ENCODE peak calls at places on chromosomes 2 and 18, in eight cellular contexts. B is transverse colon, U is mesendoderm, S is colonic mucosa, O is uterus, W is tibial artery, C is lung, G is ovary. A is an unnamed sample. For H3K4me1, the result is how much of the 10 kb centered on the place peaks cover.

GRCh38 chr2:208250401-208250800 is 4.5 kb downstream of the IDH1 start:
- DNase-seq in S (no peak), C (no peak), G (no peak), W (no peak), U (no peak), O (no peak), B (no peak), A (peak)

GRCh38 chr2:67985586-67985985 is 77.2 kb downstream of the C1D start:
- DNase-seq in O (no peak), C (no peak), S (no peak), U (no peak), G (no peak), W (no peak), B (no peak), A (no peak)

GRCh38 chr18:28039078-28039477 is 137.9 kb downstream of the CDH2 start:
- DNase-seq in O (no peak), C (no peak), B (no peak), U (peak), S (no peak), G (no peak), W (no peak), A (no peak)

GRCh38 chr2:110994250-110994961 is 126.3 kb upstream of the BCL2L11 start:
- DNase-seq in B (no peak), U (no peak), W (no peak), S (no peak), O (no peak), G (no peak), C (no peak), A (no peak)

GRCh38 chr2:66729391-66729790 is 294.5 kb downstream of the MEIS1 start:
- DNase-seq in G (no peak), B (no peak), S (no peak), W (no peak), U (no peak), O (no peak), C (no peak), A (no peak)

GRCh38 chr2:181457121-181457740 is at the start of gene ITGA4:
- DNase-seq in C (peak), S (peak), B (peak), W (peak), G (peak), U (peak), O (peak), A (peak)

GRCh38 chr18:10739152-10739551 is 213.3 kb downstream of the NAPG start:
- DNase-seq in O (no peak), S (no peak), G (no peak), W (no peak), U (no peak), B (no peak), C (no peak), A (peak)

GRCh38 chr2:164657129-164657528 is 35.8 kb upstream of the GRB14 start:
- DNase-seq in O (no peak), G (no peak), U (no peak), B (no peak), C (no peak), W (no peak), S (no peak), A (no peak)

GRCh38 chr2:14514001-14514400 is 118.5 kb upstream of the LRATD1 start:
- DNase-seq in G (no peak), O (no peak), W (no peak), C (no peak), U (peak), B (no peak), S (no peak), A (no peak)

DNA sequence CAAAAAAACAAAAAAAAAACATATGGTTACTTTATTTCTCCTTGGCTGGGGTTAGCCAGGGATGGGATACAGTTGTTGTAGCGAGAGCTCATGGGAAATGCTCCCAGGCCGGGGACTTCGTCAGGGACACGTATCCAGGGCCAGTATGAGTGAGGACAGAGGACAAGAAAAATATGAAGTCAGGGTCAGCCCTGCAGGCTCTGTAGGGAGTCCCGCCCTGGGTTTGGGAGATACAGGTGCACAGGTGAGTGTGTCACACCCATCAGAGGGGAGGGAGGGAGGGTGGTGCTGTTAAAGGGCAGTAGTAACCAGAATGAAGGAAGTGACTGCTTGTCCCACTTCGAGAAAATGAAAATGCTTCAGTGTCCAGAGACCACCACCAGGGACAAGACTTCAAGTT is 55.6 kb upstream of the RBM44 start:
- DNase-seq in B (no peak), S (peak), G (no peak), U (no peak), O (no peak), W (no peak), C (no peak), A (no peak)
- H3K4me1 ChIP-seq in B (under half), S (under half), G (under half), U (under half), O (under half), W (under half), C (under half), A (under half)

GRCh38 chr2:188523901-188524300 is 232.2 kb downstream of the GULP1 start:
- DNase-seq in U (no peak), G (no peak), S (no peak), C (no peak), B (no peak), O (no peak), W (no peak), A (no peak)

GRCh38 chr2:188527110-188527509 is 235.4 kb downstream of the GULP1 start:
- DNase-seq in W (no peak), G (no peak), B (no peak), S (no peak), U (peak), O (no peak), C (no peak), A (no peak)

GRCh38 chr2:188529710-188530109 is 238.0 kb downstream of the GULP1 start:
- DNase-seq in G (no peak), S (no peak), B (no peak), C (no peak), O (no peak), W (no peak), U (no peak), A (no peak)

GRCh38 chr2:188524519-188525113 is 232.9 kb downstream of the GULP1 start:
- DNase-seq in O (no peak), B (peak), S (no peak), W (no peak), G (no peak), C (no peak), U (peak), A (no peak)

GRCh38 chr2:188527701-188528100 is 236.0 kb downstream of the GULP1 start:
- DNase-seq in B (no peak), W (no peak), U (no peak), G (no peak), O (no peak), C (no peak), S (no peak), A (no peak)
- H3K4me3 ChIP-seq in B (no peak), W (peak), U (no peak), G (no peak), O (no peak), C (no peak), S (no peak), A (no peak)

GRCh38 chr2:17752892-17753802 is 463 bp downstream of the SMC6 start:
- DNase-seq in S (peak), U (peak), G (no peak), O (no peak), W (peak), B (peak), C (peak), A (peak)

GRCh38 chr2:17754773-17755425 is 961 bp downstream of the GEN1 start:
- DNase-seq in C (no peak), W (no peak), S (no peak), O (no peak), U (peak), G (no peak), B (no peak), A (no peak)

GRCh38 chr2:17752281-17752680 is 1.3 kb downstream of the SMC6 start:
- DNase-seq in C (no peak), G (no peak), U (no peak), O (no peak), W (no peak), B (no peak), S (no peak), A (no peak)

GRCh38 chr2:17756629-17757028 is 2.7 kb downstream of the GEN1 start:
- DNase-seq in C (no peak), U (no peak), S (no peak), B (no peak), O (no peak), G (no peak), W (no peak), A (no peak)

GRCh38 chr2:17753803-17754663 is at the start of the genes GEN1 and SMC6:
- DNase-seq in W (peak), C (peak), O (peak), U (peak), S (peak), B (peak), G (peak), A (peak)
- H3K4me1 ChIP-seq in W (under half), C (under half), O (under half), U (under half), S (under half), B (under half), G (under half), A (under half)

DNA sequence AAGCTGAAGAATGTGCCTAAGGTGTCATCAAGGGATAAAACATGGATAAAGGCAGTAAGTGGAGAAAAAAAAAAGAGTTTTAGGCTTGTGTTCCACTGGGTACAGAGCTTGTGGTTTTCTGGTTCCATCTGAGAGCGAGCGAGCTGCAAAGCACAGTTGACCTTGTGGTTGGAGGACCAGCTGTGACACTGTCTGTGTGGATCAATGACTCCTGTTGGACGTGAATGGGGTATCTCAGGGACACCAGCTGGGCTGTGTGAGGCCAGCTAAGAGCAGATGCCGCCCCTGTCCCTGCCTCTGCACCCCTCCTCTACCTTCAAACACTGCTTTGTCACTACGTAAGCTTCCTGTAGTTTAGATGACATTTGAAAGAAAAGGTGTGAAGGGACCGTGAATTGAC is 67.8 kb downstream of the QPCT start:
- DNase-seq in C (no peak), B (no peak), W (no peak), U (no peak), S (no peak), G (no peak), O (no peak), A (no peak)
- H3K4me3 ChIP-seq in C (no peak), B (no peak), W (no peak), U (no peak), S (no peak), G (no peak), O (no peak), A (no peak)

GRCh38 chr2:235049719-235050118 is 97.9 kb downstream of the SH3BP4 start:
- DNase-seq in W (peak), O (no peak), S (peak), G (no peak), B (no peak), C (no peak), U (peak), A (no peak)
- H3K4me1 ChIP-seq in W (under half), O (under half), S (under half), G (under half), B (under half), C (under half), U (under half), A (half or more)

GRCh38 chr2:109336296-109336695 is 207.3 kb downstream of the SH3RF3 start:
- DNase-seq in U (no peak), W (no peak), C (no peak), S (no peak), O (no peak), G (no peak), B (no peak), A (no peak)
- H3K4me3 ChIP-seq in U (no peak), W (no peak), C (no peak), S (no peak), O (no peak), G (no peak), B (no peak), A (no peak)

A was measured in PC-9.